ENCODE peak calls at places on chromosomes 2 and 18, in nine cellular contexts. P is left lung, A is GM20000, V is fibroblast of lung, Y is astrocyte, L is astrocyte of the cerebellum, Q is fibroblast of the aortic adventitia, O is astrocyte of the spinal cord, X is NB4. U is an unnamed sample.

GRCh38 chr2:33321236-33321731 is 155.2 kb upstream of the RASGRP3 start:
- DNase-seq in L (peak), A (no peak), O (peak), X (no peak), Y (peak), Q (peak), P (no peak), V (peak), U (no peak)

GRCh38 chr2:15556311-15556930 is 4.7 kb downstream of the NBAS start:
- DNase-seq in Y (no peak), Q (no peak), V (no peak), L (no peak), P (no peak), O (no peak), A (no peak), X (no peak), U (no peak)

GRCh38 chr18:79912409-79912991 is 39.0 kb downstream of the SLC66A2 start:
- DNase-seq in V (peak), A (no peak), X (no peak), Q (peak), L (peak), O (peak), P (no peak), Y (peak), U (peak)

GRCh38 chr2:65300772-65301711 is 73.4 kb downstream of the ACTR2 start:
- DNase-seq in P (peak), X (peak), O (peak), V (peak), Y (peak), A (peak), L (peak), Q (peak), U (peak)

GRCh38 chr2:172090947-172091625 is 5.8 kb downstream of the DLX1 start:
- DNase-seq in A (peak), L (no peak), Y (no peak), P (no peak), Q (no peak), O (no peak), V (no peak), X (no peak), U (peak)

GRCh38 chr2:179265082-179265575 is 497 bp upstream of the SESTD1 start:
- DNase-seq in X (peak), Q (peak), P (no peak), A (no peak), Y (peak), O (no peak), V (peak), L (no peak), U (no peak)

GRCh38 chr2:6080837-6081541 is 388.8 kb downstream of the SOX11 start:
- DNase-seq in O (no peak), V (peak), L (no peak), Q (no peak), A (no peak), P (no peak), Y (peak), X (no peak), U (no peak)

GRCh38 chr18:35974181-35974580 is 1.7 kb downstream of the RMP24 start:
- DNase-seq in X (no peak), O (no peak), Q (no peak), L (no peak), Y (no peak), P (no peak), A (no peak), V (no peak), U (no peak)

GRCh38 chr2:193240752-193241151 is 1046.0 kb upstream of the TMEFF2 start:
- DNase-seq in Y (no peak), P (no peak), X (peak), Q (no peak), A (no peak), L (no peak), V (no peak), O (no peak), U (no peak)

GRCh38 chr2:65024149-65024829 is 31.9 kb upstream of the CEP68 start:
- DNase-seq in P (no peak), X (peak), A (no peak), O (peak), L (peak), Y (peak), Q (peak), V (peak), U (no peak)

GRCh38 chr2:56522605-56523089 is 338.9 kb downstream of the CCDC85A start:
- DNase-seq in P (no peak), Y (peak), V (peak), Q (peak), O (peak), L (peak), A (no peak), X (no peak), U (no peak)

GRCh38 chr2:54871457-54872103 is 148.1 kb downstream of the EML6 start:
- DNase-seq in L (no peak), O (peak), V (no peak), Y (no peak), P (no peak), Q (no peak), A (no peak), X (peak), U (no peak)

GRCh38 chr2:118954297-118955060 is 12.5 kb downstream of the MARCO start:
- DNase-seq in V (no peak), Y (no peak), X (peak), Q (no peak), A (no peak), L (no peak), P (no peak), O (no peak), U (no peak)

GRCh38 chr2:217249490-217250451 is 389.9 kb upstream of the TNP1 start:
- DNase-seq in L (no peak), Y (no peak), X (peak), V (no peak), A (no peak), Q (no peak), P (no peak), O (no peak), U (no peak)

GRCh38 chr2:30482025-30482424 is 35.0 kb downstream of the LCLAT1 start:
- DNase-seq in A (no peak), Q (no peak), V (no peak), X (no peak), P (no peak), L (no peak), O (no peak), Y (no peak), U (no peak)

GRCh38 chr18:43001821-43002220 is 113.7 kb downstream of the RIT2 start:
- DNase-seq in Y (peak), X (no peak), O (peak), L (no peak), A (no peak), Q (no peak), P (no peak), V (peak), U (no peak)

GRCh38 chr2:128607981-128608506 is 289.4 kb upstream of the HS6ST1 start:
- DNase-seq in Q (no peak), Y (no peak), X (no peak), A (no peak), L (no peak), O (no peak), V (no peak), P (peak), U (no peak)

GRCh38 chr2:854460-854859 is 96.2 kb upstream of the SNTG2 start:
- DNase-seq in L (no peak), Y (no peak), P (no peak), V (no peak), Q (no peak), A (peak), O (no peak), X (peak), U (peak)
- TF ChIP-seq CTCF in L (peak), Y (peak), P (no peak), V (peak), Q (no peak), A (peak), O (peak), X (peak), U (peak)

DNA sequence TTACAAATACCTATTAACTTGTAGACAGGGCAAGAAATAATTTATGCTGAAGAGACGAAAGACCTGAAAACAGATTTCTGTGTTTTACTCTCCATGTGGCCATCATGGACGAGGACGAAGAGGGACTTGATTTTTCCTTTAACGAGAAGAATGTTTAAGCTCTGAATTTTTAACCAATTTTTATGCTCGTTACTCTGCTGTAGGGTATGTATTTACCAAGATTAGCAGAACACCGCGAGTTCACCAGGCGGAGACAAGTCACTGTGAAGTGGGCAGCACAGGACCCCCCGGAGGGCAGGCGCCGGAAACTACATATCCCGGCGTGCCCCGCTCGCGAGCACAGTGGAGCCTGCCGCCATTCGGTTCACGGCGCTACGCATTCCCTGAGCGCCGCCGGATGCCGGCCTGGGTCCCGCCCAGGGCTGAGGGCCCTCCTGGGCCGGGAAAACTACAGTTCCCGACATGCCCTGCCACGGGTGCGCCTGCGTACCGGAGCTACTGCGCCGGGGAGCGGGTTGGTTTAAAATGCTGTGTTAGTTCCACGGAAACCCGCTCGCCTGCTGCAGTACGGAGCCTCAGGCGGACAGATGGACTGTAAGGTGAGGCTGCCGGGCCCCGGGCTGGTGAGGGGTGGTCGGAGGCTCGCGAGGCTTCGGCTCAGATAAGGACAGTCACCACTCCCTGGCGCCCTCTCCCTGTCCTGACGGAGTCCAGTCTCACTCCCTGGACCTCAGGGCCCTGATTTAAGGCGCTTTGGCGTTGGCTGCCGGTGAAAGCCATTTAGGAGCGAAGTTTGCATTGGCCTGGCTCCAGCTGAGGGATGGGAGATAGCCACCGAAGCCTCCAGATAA is at the start of gene CCDC150:
- DNase-seq in V (peak), O (peak), Q (peak), P (peak), L (peak), Y (peak), X (peak), A (peak), U (peak)
- TF ChIP-seq CTCF in V (peak), O (peak), Q (peak), P (no peak), L (peak), Y (no peak), X (no peak), A (no peak), U (no peak)

DNA sequence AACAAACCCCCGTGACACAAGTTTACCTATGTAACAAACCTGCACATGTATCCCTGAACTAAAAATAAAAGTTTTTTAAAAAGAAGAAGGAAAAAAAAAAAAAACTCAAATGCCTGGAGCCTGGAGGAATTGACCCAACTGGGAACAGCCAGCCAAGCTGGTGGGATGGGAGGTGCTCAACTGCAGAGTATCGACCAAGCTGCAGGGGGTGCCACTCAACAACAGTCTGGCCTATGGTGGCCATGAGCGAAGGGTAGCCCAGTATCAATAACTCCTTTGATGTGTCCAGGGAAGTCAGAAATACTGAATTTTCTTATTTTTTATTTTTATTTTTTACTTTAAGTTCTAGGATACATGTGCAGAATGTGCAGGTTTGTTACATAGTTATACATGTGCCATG is 310.3 kb upstream of the DLGAP1 start:
- DNase-seq in Y (no peak), V (no peak), A (no peak), Q (no peak), P (no peak), O (no peak), X (no peak), L (no peak), U (no peak)
- TF ChIP-seq CTCF in Y (no peak), V (no peak), A (no peak), Q (no peak), P (no peak), O (no peak), X (peak), L (no peak), U (no peak)

GRCh38 chr2:195404650-195405049 is 252.4 kb upstream of the SLC39A10 start:
- DNase-seq in O (no peak), X (peak), P (no peak), A (no peak), Q (peak), L (no peak), Y (no peak), V (no peak), U (no peak)
- TF ChIP-seq CTCF in O (no peak), X (no peak), P (no peak), A (no peak), Q (no peak), L (no peak), Y (no peak), V (no peak), U (no peak)

GRCh38 chr2:100237770-100238169 is 84.5 kb downstream of the LONRF2 start:
- DNase-seq in L (no peak), X (peak), A (no peak), Q (no peak), P (no peak), O (no peak), Y (no peak), V (no peak), U (no peak)

GRCh38 chr2:100238471-100238870 is 83.8 kb downstream of the LONRF2 start:
- DNase-seq in L (no peak), Y (no peak), A (no peak), Q (no peak), P (no peak), X (no peak), V (no peak), O (no peak), U (no peak)

GRCh38 chr2:100235581-100235980 is 86.7 kb downstream of the LONRF2 start:
- DNase-seq in X (no peak), V (no peak), A (no peak), P (no peak), Y (no peak), L (no peak), O (no peak), Q (no peak), U (no peak)

GRCh38 chr2:100236166-100236565 is 86.1 kb downstream of the LONRF2 start:
- DNase-seq in O (no peak), Y (no peak), Q (no peak), L (no peak), P (no peak), V (no peak), A (no peak), X (no peak), U (no peak)

GRCh38 chr2:100237046-100237615 is 85.2 kb downstream of the LONRF2 start:
- DNase-seq in A (no peak), L (no peak), Y (no peak), X (no peak), P (no peak), O (no peak), V (no peak), Q (no peak), U (no peak)
- TF ChIP-seq CTCF in A (no peak), L (no peak), Y (no peak), X (no peak), P (no peak), O (no peak), V (no peak), Q (no peak), U (no peak)

DNA sequence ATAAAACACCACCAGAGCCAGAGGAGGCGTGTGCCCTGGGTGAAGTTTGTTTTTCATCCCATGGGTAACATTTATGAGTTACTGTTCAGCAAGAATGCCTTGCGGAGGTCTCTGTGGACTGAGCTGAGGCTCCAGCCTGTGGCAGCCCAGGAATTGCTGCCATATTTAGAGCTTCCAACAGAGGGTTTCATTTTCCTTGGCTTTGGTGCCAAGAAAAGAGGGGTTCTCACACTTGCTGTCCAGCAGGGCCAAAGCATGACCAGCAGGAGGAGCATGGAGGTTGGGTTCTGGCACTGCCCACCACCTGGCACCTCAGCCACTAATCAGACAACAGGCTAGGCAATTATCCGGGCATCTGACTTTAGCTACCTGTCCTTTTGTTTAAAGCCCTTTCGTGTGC is 36.7 kb downstream of the EPAS1 start:
- DNase-seq in A (no peak), Q (no peak), X (no peak), Y (no peak), L (no peak), P (no peak), V (no peak), O (no peak), U (no peak)
- TF ChIP-seq CTCF in A (no peak), Q (peak), X (no peak), Y (no peak), L (peak), P (no peak), V (peak), O (peak), U (no peak)

DNA sequence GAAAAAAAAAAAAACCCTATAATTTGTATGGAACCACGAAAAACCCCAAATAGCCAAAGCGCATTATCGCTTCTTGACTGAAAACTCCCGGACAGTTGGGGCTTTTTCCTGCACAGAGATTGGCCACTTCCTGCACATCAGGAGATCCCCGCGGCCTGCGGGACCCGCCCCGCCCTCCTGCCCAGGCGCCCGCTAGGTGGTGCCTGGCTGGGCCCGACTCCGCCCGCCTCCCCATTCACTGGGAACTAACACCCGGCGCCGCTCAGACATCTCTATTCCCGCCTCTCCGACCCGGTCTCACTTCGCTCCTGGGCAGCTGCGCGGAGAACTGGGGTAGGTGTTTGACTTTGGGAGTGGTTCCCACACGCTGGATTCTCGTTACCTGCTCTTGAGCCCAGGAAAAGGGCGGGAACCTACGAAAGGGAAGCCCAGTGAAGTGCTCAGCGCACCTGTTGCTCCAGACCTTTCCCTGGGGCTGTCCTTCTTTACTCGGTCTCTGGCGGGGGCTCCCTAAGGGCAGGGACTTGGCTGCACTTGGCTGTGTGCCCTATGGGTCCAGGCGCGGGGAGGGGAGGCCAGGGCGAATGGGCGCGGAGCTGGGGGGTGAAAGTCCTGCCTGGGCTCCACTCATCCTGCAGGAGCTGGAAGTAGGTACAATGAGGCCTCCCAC is at the start of gene HMSD:
- DNase-seq in A (peak), O (peak), P (peak), V (peak), Q (peak), X (no peak), L (no peak), Y (peak), U (peak)
- TF ChIP-seq CTCF in A (peak), O (peak), P (peak), V (peak), Q (peak), X (no peak), L (peak), Y (no peak), U (no peak)

GRCh38 chr2:130342533-130343275 is at the start of gene IMP4:
- DNase-seq in L (peak), P (peak), X (peak), O (peak), V (peak), Q (peak), A (peak), Y (peak), U (peak)
- TF ChIP-seq CTCF in L (peak), P (peak), X (peak), O (peak), V (peak), Q (peak), A (no peak), Y (no peak), U (peak)

GRCh38 chr18:50820901-50821520 is 1.2 kb upstream of the MRO start:
- DNase-seq in O (no peak), L (no peak), Y (no peak), V (no peak), A (no peak), P (no peak), X (peak), Q (no peak), U (no peak)
- TF ChIP-seq CTCF in O (no peak), L (no peak), Y (no peak), V (no peak), A (no peak), P (no peak), X (no peak), Q (no peak), U (no peak)

U was measured in GM13976.